ENCODE peak calls at places on chromosomes 12 and 14, in seven cellular contexts. G is Peyer's patch, K is uterus, M is stomach, I is transverse colon, R is ovary, D is thyroid gland. X is an unnamed sample.

GRCh38 chr12:108126990-108127468 is 2.1 kb upstream of the WSCD2 start:
- DNase-seq in R (no peak), K (peak; percentile 43), M (no peak), G (no peak), I (no peak), D (no peak), X (no peak)

GRCh38 chr14:51211149-51211548 is 28.9 kb upstream of the TMX1 start:
- DNase-seq in G (no peak), M (peak; percentile 30), K (no peak), D (peak; percentile 26), R (no peak), I (no peak), X (no peak)

GRCh38 chr12:11621797-11622423 is 27.6 kb upstream of the ETV6 start:
- DNase-seq in M (no peak), I (peak; percentile 22), R (no peak), G (peak; percentile 37), K (no peak), D (peak; percentile 8), X (no peak)

GRCh38 chr14:87799400-87799799 is 193.6 kb downstream of the GALC start:
- DNase-seq in D (no peak), M (no peak), I (no peak), R (no peak), G (no peak), K (no peak), X (no peak)

GRCh38 chr12:34286934-34287333 is 264.6 kb downstream of the ALG10 start:
- DNase-seq in M (no peak), I (no peak), G (no peak), R (no peak), D (no peak), K (peak; percentile 5), X (peak; percentile 79)

GRCh38 chr12:5503774-5504173 is 71.9 kb downstream of the NTF3 start:
- DNase-seq in K (no peak), R (no peak), I (peak; percentile 83), D (no peak), M (no peak), G (no peak), X (peak; percentile 96)

GRCh38 chr14:98458702-98459101 is 813.3 kb downstream of the BCL11B start:
- DNase-seq in M (no peak), I (no peak), R (no peak), K (no peak), G (no peak), D (no peak), X (no peak)

GRCh38 chr12:83434600-83434999 is 747.9 kb downstream of the TMTC2 start:
- DNase-seq in D (no peak), R (no peak), G (no peak), I (no peak), M (no peak), K (no peak), X (no peak)

GRCh38 chr12:32118806-32119205 is 12.2 kb downstream of the BICD1 start:
- DNase-seq in K (no peak), I (no peak), G (no peak), M (no peak), R (no peak), D (no peak), X (no peak)

GRCh38 chr14:100531591-100532121 is 55.6 kb downstream of the BEGAIN start:
- DNase-seq in I (no peak), D (no peak), G (peak; percentile 13), K (peak; percentile 15), M (peak; percentile 17), R (peak; percentile 37), X (no peak)

GRCh38 chr14:58738189-58738836 is 100.6 kb downstream of the DACT1 start:
- DNase-seq in G (no peak), I (no peak), D (no peak), R (no peak), K (no peak), M (no peak), X (no peak)

GRCh38 chr12:116459921-116460666 is 99.1 kb upstream of the MAP1LC3B2 start:
- DNase-seq in R (no peak), M (no peak), G (no peak), K (no peak), D (no peak), I (peak; percentile 9), X (no peak)

GRCh38 chr14:100881211-100882025 is 22.1 kb downstream of the RTL1 start:
- DNase-seq in D (no peak), G (no peak), M (no peak), K (no peak), I (no peak), R (peak; percentile 39), X (no peak)

GRCh38 chr12:105423237-105423636 is 92.7 kb downstream of the C12orf75 start:
- DNase-seq in I (no peak), M (no peak), K (no peak), R (no peak), D (no peak), G (no peak), X (no peak)

GRCh38 chr14:93231129-93231979 is 24.3 kb downstream of the UBR7 start:
- DNase-seq in K (no peak), G (no peak), D (no peak), I (no peak), M (no peak), R (peak; percentile 56), X (no peak)

GRCh38 chr14:103123128-103123633 is at the start of gene TNFAIP2:
- DNase-seq in G (no peak), D (peak; percentile 27), I (peak; percentile 55), K (peak; percentile 67), M (no peak), R (no peak), X (no peak)

GRCh38 chr14:49852351-49853157 is at the start of gene NEMF:
- DNase-seq in K (peak; percentile 88), I (peak; percentile 88), R (peak; percentile 93), D (peak; percentile 81), M (peak; percentile 89), G (peak; percentile 91), X (no peak)

GRCh38 chr12:102120886-102121285 is 903 bp downstream of the PARPBP start:
- DNase-seq in D (no peak), M (no peak), G (no peak), I (no peak), R (no peak), K (no peak), X (no peak)

GRCh38 chr12:46692606-46693005 is 133.2 kb downstream of the SLC38A4 start:
- DNase-seq in D (no peak), M (no peak), I (no peak), G (no peak), R (no peak), K (no peak), X (no peak)

GRCh38 chr14:75469606-75470237 is 41.9 kb downstream of the JDP2 start:
- DNase-seq in I (peak; percentile 83), K (no peak), M (peak; percentile 90), R (no peak), G (no peak), D (peak; percentile 89), X (no peak)

GRCh38 chr14:56087824-56088571 is 30.2 kb upstream of the PELI2 start:
- DNase-seq in M (no peak), G (no peak), I (no peak), K (no peak), R (no peak), D (peak; percentile 63), X (no peak)

GRCh38 chr12:124463341-124463861 is 104.0 kb downstream of the NCOR2 start:
- DNase-seq in I (no peak), K (no peak), G (no peak), R (peak; percentile 33), D (no peak), M (no peak), X (no peak)

GRCh38 chr12:122999986-123000420 is 19.5 kb downstream of the ARL6IP4 start:
- DNase-seq in I (no peak), R (no peak), D (no peak), K (no peak), M (no peak), G (no peak), X (no peak)

GRCh38 chr14:68295316-68295816 is 475.8 kb downstream of the RAD51B start:
- DNase-seq in G (no peak), I (peak; percentile 31), R (peak; percentile 84), M (no peak), D (peak; percentile 59), K (peak; percentile 73), X (no peak)

GRCh38 chr12:9969673-9970072 is 1.5 kb upstream of the CLEC12A start:
- DNase-seq in D (no peak), M (no peak), G (no peak), K (no peak), R (no peak), I (no peak), X (no peak)

GRCh38 chr12:48340891-48341290 is 9.8 kb downstream of the ZNF641 start:
- DNase-seq in I (no peak), M (no peak), D (no peak), R (no peak), K (no peak), G (no peak), X (no peak)

GRCh38 chr12:48331389-48331788 is 19.3 kb downstream of the ZNF641 start:
- DNase-seq in D (no peak), I (no peak), R (no peak), G (no peak), M (no peak), K (no peak), X (no peak)

GRCh38 chr12:48336066-48336465 is 14.7 kb downstream of the ZNF641 start:
- DNase-seq in G (no peak), I (no peak), R (no peak), M (no peak), K (no peak), D (no peak), X (no peak)

GRCh38 chr12:48334807-48335206 is 15.9 kb downstream of the ZNF641 start:
- DNase-seq in G (no peak), M (no peak), I (no peak), R (no peak), K (no peak), D (no peak), X (no peak)

DNA sequence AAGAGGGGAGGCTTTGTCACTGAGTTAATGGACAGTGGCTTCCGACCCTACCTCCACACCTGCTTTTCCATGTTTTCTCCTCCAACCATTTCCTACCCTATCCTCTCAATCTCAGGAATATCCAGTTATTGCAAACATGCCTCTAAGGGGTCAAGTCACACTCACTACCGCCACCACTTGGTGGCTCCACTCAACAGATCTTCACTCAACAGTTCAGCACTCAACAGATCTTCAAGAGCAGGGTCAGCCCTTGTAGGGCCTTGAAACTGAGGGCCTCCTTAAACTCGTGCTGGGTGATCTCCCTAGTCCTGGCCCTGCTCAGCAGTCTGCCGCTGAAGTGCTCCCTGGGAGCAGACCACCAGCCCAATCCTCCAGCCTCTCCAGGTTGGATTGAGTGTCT is 14.2 kb downstream of the ZNF641 start:
- DNase-seq in R (no peak), D (no peak), G (no peak), I (no peak), K (no peak), M (no peak), X (no peak)
- TF ChIP-seq CTCF in R (no peak), D (no peak), G (no peak), I (no peak), K (no peak), M (no peak), X (no peak)

GRCh38 chr14:24080888-24081738 is 9.8 kb downstream of the CPNE6 start:
- DNase-seq in M (peak; percentile 74), R (peak; percentile 54), G (peak; percentile 83), D (peak; percentile 87), K (peak; percentile 32), I (peak; percentile 85), X (no peak)
- H3K27me3 ChIP-seq in M (peaks cover 17% of the 10 kb centered on the region), R (no peaks in the 10 kb centered on the region), G (no peaks in the 10 kb centered on the region), D (no peaks in the 10 kb centered on the region), K (no peaks in the 10 kb centered on the region), I (no peaks in the 10 kb centered on the region), X (no peaks in the 10 kb centered on the region)

GRCh38 chr12:131734336-131735152 is 23.7 kb downstream of the SFSWAP start:
- DNase-seq in G (no peak), I (no peak), D (no peak), K (no peak), M (no peak), R (no peak), X (peak; percentile 22)
- TF ChIP-seq POLR2A in G (no peak), I (no peak), D (no peak), K (no peak), M (no peak), R (no peak), X (no peak)

GRCh38 chr12:57430117-57430930 is 519 bp downstream of the R3HDM2 start:
- DNase-seq in D (peak; percentile 63), K (no peak), M (peak; percentile 47), R (peak; percentile 77), G (peak; percentile 49), I (no peak), X (no peak)
- TF ChIP-seq CTCF in D (no peak), K (no peak), M (no peak), R (no peak), G (no peak), I (no peak), X (no peak)